ENCODE peak calls at places on chromosomes 12 and 14, in seven cellular contexts. B is progenitor cell of endocrine pancreas, V is suprapubic skin, M is neural crest cell, A is fibroblast of pulmonary artery, K is cardiac muscle cell, S is IMR-90. J is an unnamed sample.

GRCh38 chr12:12821975-12822374 is 8.8 kb downstream of the DDX47 start:
- DNase-seq in B (no peak), V (no peak), M (no peak), A (no peak), K (no peak), S (no peak), J (no peak)

GRCh38 chr14:98580131-98580678 is 691.8 kb downstream of the BCL11B start:
- DNase-seq in B (peak), V (no peak), M (peak), A (no peak), K (peak), S (no peak), J (no peak)

GRCh38 chr12:120920178-120920577 is 16.0 kb upstream of the SPPL3 start:
- DNase-seq in B (no peak), V (no peak), M (no peak), A (no peak), K (no peak), S (no peak), J (no peak)

GRCh38 chr12:67698711-67699603 is 50.4 kb downstream of the DYRK2 start:
- DNase-seq in B (no peak), V (no peak), M (no peak), A (peak), K (no peak), S (peak), J (peak)

GRCh38 chr12:30882706-30883105 is 43.8 kb upstream of the TSPAN11 start:
- DNase-seq in B (no peak), V (no peak), M (no peak), A (no peak), K (no peak), S (no peak), J (no peak)

GRCh38 chr14:75566321-75566720 is 12.1 kb upstream of the FLVCR2 start:
- DNase-seq in B (no peak), V (no peak), M (no peak), A (no peak), K (no peak), S (no peak), J (peak)

GRCh38 chr14:83006071-83006670 is 1472.5 kb upstream of the SEL1L start:
- DNase-seq in B (no peak), V (no peak), M (no peak), A (no peak), K (peak), S (no peak), J (no peak)

GRCh38 chr14:70822706-70823185 is 13.4 kb upstream of the MAP3K9 start:
- DNase-seq in B (peak), V (no peak), M (peak), A (peak), K (peak), S (peak), J (no peak)

GRCh38 chr12:42648061-42648460 is 58.5 kb upstream of the PRICKLE1 start:
- DNase-seq in B (no peak), V (no peak), M (no peak), A (no peak), K (no peak), S (no peak), J (no peak)

GRCh38 chr12:125240717-125241116 is 175.5 kb downstream of the AACS start:
- DNase-seq in B (no peak), V (no peak), M (no peak), A (no peak), K (no peak), S (no peak), J (no peak)

GRCh38 chr12:48169011-48169410 is 11.7 kb upstream of the ASB8 start:
- DNase-seq in B (no peak), V (no peak), M (no peak), A (no peak), K (no peak), S (no peak), J (no peak)

GRCh38 chr12:98955284-98955683 is 310.2 kb downstream of the APAF1 start:
- DNase-seq in B (no peak), V (no peak), M (no peak), A (peak), K (peak), S (peak), J (no peak)

GRCh38 chr14:68590233-68590535 is 202.7 kb downstream of the ZFP36L1 start:
- DNase-seq in B (no peak), V (no peak), M (no peak), A (no peak), K (no peak), S (no peak), J (no peak)

GRCh38 chr12:12671850-12672660 is 23.9 kb downstream of the GPR19 start:
- DNase-seq in B (no peak), V (no peak), M (no peak), A (no peak), K (no peak), S (peak), J (peak)

GRCh38 chr14:38828183-38828877 is 274.7 kb downstream of the SEC23A start:
- DNase-seq in B (no peak), V (no peak), M (no peak), A (no peak), K (no peak), S (no peak), J (no peak)

GRCh38 chr12:124173692-124174091 is 121.2 kb upstream of the RFLNA start:
- DNase-seq in B (no peak), V (no peak), M (no peak), A (no peak), K (no peak), S (no peak), J (no peak)

GRCh38 chr12:83866477-83866876 is 1046.1 kb downstream of the SLC6A15 start:
- DNase-seq in B (no peak), V (no peak), M (no peak), A (no peak), K (no peak), S (no peak), J (no peak)

GRCh38 chr14:67265131-67265530 is 23.9 kb downstream of the PALS1 start:
- DNase-seq in B (no peak), V (no peak), M (no peak), A (peak), K (no peak), S (peak), J (peak)

GRCh38 chr12:3342051-3342450 is 149.0 kb upstream of the PRMT8 start:
- DNase-seq in B (peak), V (no peak), M (peak), A (peak), K (peak), S (peak), J (peak)

GRCh38 chr12:109480356-109480755 is 2.9 kb downstream of the UBE3B start:
- DNase-seq in B (no peak), V (no peak), M (no peak), A (no peak), K (no peak), S (no peak), J (no peak)

GRCh38 chr14:104678901-104679705 is 10.3 kb upstream of the INF2 start:
- DNase-seq in B (no peak), V (no peak), M (no peak), A (no peak), K (no peak), S (no peak), J (no peak)

GRCh38 chr14:68672609-68673285 is 120.1 kb downstream of the ZFP36L1 start:
- DNase-seq in B (no peak), V (no peak), M (no peak), A (no peak), K (no peak), S (no peak), J (no peak)

GRCh38 chr12:93167841-93168492 is 209.8 kb upstream of the NUDT4 start:
- DNase-seq in B (no peak), V (no peak), M (no peak), A (no peak), K (peak), S (no peak), J (no peak)

GRCh38 chr12:6464531-6464930 is 5.9 kb downstream of the VAMP1 start:
- DNase-seq in B (no peak), V (no peak), M (no peak), A (no peak), K (no peak), S (no peak), J (no peak)

GRCh38 chr14:20376071-20376588 is 32.7 kb downstream of the PARP2 start:
- DNase-seq in B (no peak), V (no peak), M (no peak), A (no peak), K (no peak), S (no peak), J (no peak)

GRCh38 chr14:105913221-105913620 is 386.8 kb downstream of the TMEM121 start:
- DNase-seq in B (no peak), V (no peak), M (no peak), A (no peak), K (no peak), S (no peak), J (no peak)

GRCh38 chr12:112446008-112446725 is 27.4 kb downstream of the PTPN11 start:
- DNase-seq in B (no peak), V (no peak), M (no peak), A (no peak), K (no peak), S (no peak), J (no peak)

GRCh38 chr12:90048918-90049317 is 340.3 kb upstream of the ATP2B1 start:
- DNase-seq in B (no peak), V (no peak), M (no peak), A (no peak), K (no peak), S (no peak), J (no peak)

GRCh38 chr14:89479802-89480201 is 62.8 kb upstream of the FOXN3 start:
- DNase-seq in B (no peak), V (no peak), M (no peak), A (peak), K (no peak), S (peak), J (peak)

GRCh38 chr12:47744005-47744651 is 14.6 kb downstream of the RAPGEF3 start:
- DNase-seq in B (peak), V (no peak), M (no peak), A (no peak), K (no peak), S (no peak), J (no peak)

GRCh38 chr12:29517265-29517664 is 19.8 kb upstream of the OVCH1 start:
- DNase-seq in B (no peak), V (no peak), M (no peak), A (no peak), K (no peak), S (no peak), J (no peak)
- TF ChIP-seq CTCF in B (peak), V (no peak), M (no peak), A (no peak), K (no peak), S (no peak), J (no peak)

GRCh38 chr12:24852420-24852819 is 96.5 kb downstream of the BCAT1 start:
- DNase-seq in B (no peak), V (no peak), M (no peak), A (peak), K (peak), S (no peak), J (no peak)
- TF ChIP-seq CTCF in B (peak), V (peak), M (peak), A (peak), K (peak), S (peak), J (peak)

GRCh38 chr12:53722450-53723041 is 4.7 kb downstream of the CALCOCO1 start:
- DNase-seq in B (no peak), V (no peak), M (no peak), A (no peak), K (no peak), S (peak), J (no peak)
- TF ChIP-seq CTCF in B (no peak), V (no peak), M (no peak), A (no peak), K (no peak), S (no peak), J (no peak)

GRCh38 chr14:100308112-100308792 is 2.0 kb upstream of the SLC25A29 start:
- DNase-seq in B (no peak), V (no peak), M (no peak), A (no peak), K (no peak), S (no peak), J (no peak)
- TF ChIP-seq CTCF in B (no peak), V (no peak), M (no peak), A (no peak), K (no peak), S (no peak), J (no peak)

GRCh38 chr12:85363382-85364190 is 83.6 kb downstream of the ALX1 start:
- DNase-seq in B (no peak), V (no peak), M (no peak), A (peak), K (no peak), S (no peak), J (no peak)

GRCh38 chr12:85374981-85375380 is 95.0 kb downstream of the ALX1 start:
- DNase-seq in B (no peak), V (no peak), M (no peak), A (no peak), K (no peak), S (no peak), J (no peak)

GRCh38 chr12:85367886-85368385 is 87.9 kb downstream of the ALX1 start:
- DNase-seq in B (no peak), V (no peak), M (no peak), A (no peak), K (no peak), S (no peak), J (no peak)

GRCh38 chr12:85373045-85373444 is 93.0 kb downstream of the ALX1 start:
- DNase-seq in B (no peak), V (no peak), M (no peak), A (no peak), K (no peak), S (no peak), J (no peak)

DNA sequence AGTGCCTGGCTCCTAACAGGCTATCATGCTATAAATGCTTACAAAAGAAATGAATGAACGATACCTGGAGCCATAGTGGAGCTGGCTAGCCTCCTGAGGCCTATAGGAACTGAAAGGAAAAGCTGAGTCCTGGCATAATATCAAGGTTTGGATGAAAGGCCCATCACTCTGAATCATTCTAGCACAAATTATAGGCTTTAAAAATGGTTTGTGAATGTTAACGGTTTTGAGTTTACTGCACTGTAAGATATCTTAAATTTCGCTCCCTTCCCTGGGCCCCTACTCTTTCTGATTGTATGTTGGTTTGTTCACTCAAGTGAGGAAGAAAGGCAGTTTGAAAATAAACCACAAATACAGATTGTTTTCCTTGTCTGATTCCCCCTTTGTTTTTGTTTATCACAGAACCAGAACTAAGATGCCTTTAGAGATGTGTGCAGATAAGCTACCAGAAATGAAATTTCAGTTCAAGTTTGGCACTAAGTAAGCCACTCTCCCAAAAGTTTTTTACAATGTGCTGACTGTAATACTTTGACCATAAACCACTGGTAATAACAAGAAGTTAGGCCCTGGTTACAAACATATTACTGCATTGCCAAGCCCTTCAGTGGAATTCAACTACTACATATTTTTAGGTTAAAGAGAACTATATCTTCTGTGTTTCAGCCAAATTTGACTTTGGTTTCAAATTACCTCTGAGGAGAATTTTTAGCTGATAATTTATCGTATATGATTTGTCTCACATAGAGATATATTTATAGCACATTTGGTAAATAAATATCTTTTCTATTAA is 89.5 kb downstream of the ALX1 start:
- DNase-seq in B (no peak), V (no peak), M (no peak), A (no peak), K (no peak), S (no peak), J (no peak)
- TF ChIP-seq CTCF in B (no peak), V (no peak), M (no peak), A (no peak), K (no peak), S (no peak), J (no peak)

DNA sequence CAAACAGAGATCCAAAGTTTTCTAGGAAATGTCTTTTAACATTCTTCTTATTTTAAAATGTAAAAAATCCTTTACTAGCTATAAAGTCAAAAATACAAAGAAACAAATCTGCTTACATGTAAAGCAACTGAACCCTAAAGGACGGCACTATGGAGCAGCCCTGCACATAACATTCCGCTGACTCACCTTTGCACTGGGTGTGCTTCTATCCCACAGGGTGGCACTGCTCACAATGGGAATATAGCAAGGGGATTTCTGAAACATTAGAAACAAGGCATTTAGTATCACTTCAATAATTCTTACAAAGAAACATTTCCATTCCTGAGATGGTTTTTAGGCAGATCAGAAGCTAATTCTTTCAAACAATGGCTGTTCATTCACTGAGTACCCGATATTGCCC is 94.3 kb downstream of the C12orf42 start:
- DNase-seq in B (no peak), V (no peak), M (no peak), A (no peak), K (peak), S (no peak), J (no peak)
- TF ChIP-seq CTCF in B (no peak), V (no peak), M (no peak), A (no peak), K (no peak), S (no peak), J (no peak)

GRCh38 chr14:57559561-57559960 is 65.9 kb upstream of the CCDC198 start:
- DNase-seq in B (no peak), V (no peak), M (no peak), A (no peak), K (no peak), S (no peak), J (no peak)
- TF ChIP-seq CTCF in B (no peak), V (no peak), M (no peak), A (no peak), K (no peak), S (no peak), J (no peak)

GRCh38 chr14:37197421-37198272 is at the start of gene MIPOL1:
- DNase-seq in B (peak), V (peak), M (peak), A (peak), K (peak), S (peak), J (peak)
- TF ChIP-seq CTCF in B (peak), V (no peak), M (peak), A (peak), K (peak), S (peak), J (peak)

J was measured in HFFc6.